ENCODE peak calls at places on chromosome 1, in six cellular contexts. B is GM12878, A is K562, H is IMR-90, M is HEK293T, R is HepG2. V is an unnamed sample.

GRCh38 chr1:10502206-10502605 is 27.5 kb downstream of the PEX14 start:
- DNase-seq in B (no peak), M (no peak), H (no peak), A (no peak), R (no peak), V (no peak)

GRCh38 chr1:150259758-150260669 is 2.4 kb downstream of the CA14 start:
- DNase-seq in M (peak; percentile 48), B (no peak), R (peak; percentile 79), A (peak; percentile 66), H (no peak), V (no peak)

GRCh38 chr1:172779501-172779900 is 120.6 kb downstream of the FASLG start:
- DNase-seq in A (no peak), R (no peak), H (peak; percentile 42), M (no peak), B (no peak), V (no peak)

GRCh38 chr1:184695023-184695422 is 59.6 kb downstream of the EDEM3 start:
- DNase-seq in A (no peak), B (no peak), R (no peak), M (no peak), H (peak; percentile 40), V (no peak)

GRCh38 chr1:74245168-74245753 is 10.1 kb downstream of the TNNI3K start:
- DNase-seq in A (no peak), M (peak; percentile 32), B (no peak), R (no peak), H (no peak), V (no peak)

GRCh38 chr1:23369335-23370013 is at the start of gene ZNF436:
- DNase-seq in R (peak; percentile 41), M (peak; percentile 31), A (peak; percentile 72), H (peak; percentile 83), B (no peak), V (peak; percentile 25)

GRCh38 chr1:185969524-185969991 is 235.4 kb downstream of the HMCN1 start:
- DNase-seq in R (no peak), B (no peak), A (no peak), M (no peak), H (peak; percentile 6), V (no peak)

GRCh38 chr1:26768755-26769154 is 19.0 kb upstream of the PIGV start:
- DNase-seq in B (no peak), A (no peak), M (no peak), R (no peak), H (peak; percentile 76), V (no peak)

GRCh38 chr1:164726235-164726634 is 167.3 kb downstream of the PBX1 start:
- DNase-seq in H (peak; percentile 96), R (no peak), M (no peak), B (no peak), A (no peak), V (peak; percentile 49)

GRCh38 chr1:84688461-84689061 is 1.7 kb downstream of the SSX2IP start:
- DNase-seq in B (no peak), R (no peak), H (no peak), A (peak; percentile 67), M (no peak), V (no peak)

GRCh38 chr1:58855351-58856165 is 71.7 kb upstream of the JUN start:
- DNase-seq in R (peak; percentile 61), H (no peak), B (no peak), A (no peak), M (no peak), V (no peak)

GRCh38 chr1:182484531-182485257 is 34.7 kb downstream of the RGSL1 start:
- DNase-seq in R (no peak), M (peak; percentile 58), H (no peak), A (peak; percentile 22), B (peak; percentile 30), V (no peak)

GRCh38 chr1:223702735-223703667 is 9.3 kb upstream of the CAPN2 start:
- DNase-seq in R (no peak), H (peak; percentile 80), A (peak; percentile 7), B (no peak), M (no peak), V (no peak)

GRCh38 chr1:206898089-206898908 is 1.1 kb downstream of the IL24 start:
- DNase-seq in B (no peak), H (peak; percentile 71), R (no peak), M (no peak), A (no peak), V (no peak)

GRCh38 chr1:232127190-232127589 is 500.6 kb downstream of the DISC1 start:
- DNase-seq in R (no peak), H (peak; percentile 90), B (no peak), M (no peak), A (no peak), V (peak; percentile 36)

GRCh38 chr1:228691926-228692325 is 43.4 kb upstream of the RHOU start:
- DNase-seq in B (no peak), A (peak; percentile 35), M (peak; percentile 47), R (peak; percentile 72), H (peak; percentile 33), V (peak; percentile 69)

GRCh38 chr1:208093046-208093445 is 151.1 kb downstream of the PLXNA2 start:
- DNase-seq in H (no peak), A (no peak), B (no peak), R (no peak), M (no peak), V (no peak)

GRCh38 chr1:26081267-26082019 is 14.0 kb upstream of the TRIM63 start:
- DNase-seq in M (no peak), A (peak; percentile 54), H (no peak), R (no peak), B (no peak), V (no peak)

GRCh38 chr1:172951728-172952365 is 98.9 kb downstream of the TNFSF18 start:
- DNase-seq in H (peak; percentile 91), R (no peak), A (no peak), M (no peak), B (no peak), V (no peak)

GRCh38 chr1:9167638-9168037 is 38.7 kb upstream of the GPR157 start:
- DNase-seq in R (no peak), H (no peak), M (no peak), B (no peak), A (no peak), V (no peak)

GRCh38 chr1:244113532-244114320 is 62.6 kb downstream of the ZBTB18 start:
- DNase-seq in A (no peak), M (no peak), B (no peak), R (no peak), H (peak; percentile 15), V (no peak)

GRCh38 chr1:84892657-84893618 is at the start of gene LPAR3:
- DNase-seq in B (no peak), A (no peak), H (no peak), M (peak; percentile 87), R (no peak), V (peak; percentile 5)

GRCh38 chr1:2168535-2168934 is 26.0 kb downstream of the FAAP20 start:
- DNase-seq in B (no peak), R (no peak), H (no peak), M (no peak), A (no peak), V (no peak)

GRCh38 chr1:63729227-63729620 is 44.6 kb upstream of the ROR1 start:
- DNase-seq in M (no peak), R (no peak), B (no peak), H (no peak), A (no peak), V (no peak)

GRCh38 chr1:63721531-63722189 is 52.2 kb upstream of the ROR1 start:
- DNase-seq in M (no peak), B (no peak), R (no peak), A (no peak), H (peak; percentile 66), V (no peak)

GRCh38 chr1:63723618-63724017 is 50.2 kb upstream of the ROR1 start:
- DNase-seq in B (no peak), H (no peak), R (no peak), A (no peak), M (no peak), V (peak; percentile 29)

GRCh38 chr1:63728611-63729226 is 45.1 kb upstream of the ROR1 start:
- DNase-seq in A (no peak), R (no peak), B (no peak), M (no peak), H (no peak), V (no peak)

GRCh38 chr1:63724375-63724774 is 49.4 kb upstream of the ROR1 start:
- DNase-seq in B (no peak), A (no peak), R (no peak), H (no peak), M (no peak), V (no peak)
- TF ChIP-seq BHLHE40 in B (no peak), A (no peak), R (no peak), H (no peak), M (no peak), V (no peak)

DNA sequence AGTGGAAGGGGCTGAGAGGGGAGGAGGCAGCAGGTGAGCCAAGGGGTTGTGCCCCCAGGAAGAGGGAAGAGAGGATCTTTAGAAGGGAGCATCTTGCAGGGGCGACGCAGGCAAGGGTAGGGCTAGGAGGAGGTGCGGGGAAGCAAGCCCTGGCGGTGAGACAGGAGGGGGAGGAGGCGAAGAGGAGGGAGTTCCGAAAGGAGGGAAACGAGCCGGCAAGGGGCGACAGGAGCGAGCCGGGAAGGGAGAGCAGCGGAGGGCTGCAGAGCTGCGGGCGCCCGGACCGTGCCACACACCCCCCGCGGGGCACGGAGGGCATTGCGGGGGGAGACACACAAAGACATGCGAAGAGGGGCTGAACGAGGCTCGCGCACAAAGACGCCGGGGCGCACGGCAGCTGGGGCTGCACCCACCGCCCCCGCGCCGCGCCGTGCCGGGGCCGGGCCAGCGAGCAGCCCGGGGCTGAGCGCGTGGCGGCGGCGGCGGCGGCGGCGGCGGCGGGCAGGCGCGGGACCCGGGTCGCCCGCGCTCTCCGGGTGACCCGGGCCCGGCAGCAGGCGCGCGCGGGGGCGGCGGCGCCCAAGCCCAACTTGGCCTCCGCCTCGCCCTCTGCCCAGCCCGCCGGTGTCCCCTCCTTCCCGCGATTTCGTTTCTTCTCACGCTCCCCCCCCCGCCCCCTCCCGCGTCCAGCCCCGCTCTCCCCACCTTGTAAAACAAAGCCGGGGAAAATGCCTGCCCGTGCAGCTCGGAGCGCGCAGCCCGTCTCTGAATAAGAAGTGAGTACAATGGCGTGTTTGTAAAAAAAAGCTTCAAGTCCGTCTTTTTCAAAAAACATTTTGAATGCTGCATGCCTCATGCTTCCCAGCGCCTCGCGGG is at the start of gene KCNK2:
- DNase-seq in B (no peak), M (peak; percentile 31), H (peak; percentile 52), R (no peak), A (no peak), V (no peak)
- TF ChIP-seq BHLHE40 in B (no peak), M (no peak), H (peak; percentile 5), R (no peak), A (no peak), V (no peak)

GRCh38 chr1:19405195-19405760 is 80.1 kb downstream of the CAPZB start:
- DNase-seq in M (peak; percentile 57), R (no peak), A (no peak), H (no peak), B (no peak), V (no peak)
- TF ChIP-seq BHLHE40 in M (no peak), R (no peak), A (no peak), H (no peak), B (no peak), V (no peak)

GRCh38 chr1:203464743-203465142 is 10.9 kb upstream of the PRELP start:
- DNase-seq in A (no peak), M (no peak), R (no peak), B (no peak), H (no peak), V (no peak)

GRCh38 chr1:203467550-203467921 is 8.1 kb upstream of the PRELP start:
- DNase-seq in H (no peak), R (no peak), B (no peak), A (no peak), M (no peak), V (no peak)

GRCh38 chr1:203465146-203465798 is 10.3 kb upstream of the PRELP start:
- DNase-seq in M (no peak), H (no peak), B (no peak), R (no peak), A (no peak), V (no peak)

GRCh38 chr1:203464226-203464625 is 11.4 kb upstream of the PRELP start:
- DNase-seq in A (no peak), M (no peak), B (no peak), H (no peak), R (no peak), V (no peak)

GRCh38 chr1:203465943-203466342 is 9.7 kb upstream of the PRELP start:
- DNase-seq in R (no peak), H (no peak), A (no peak), B (no peak), M (no peak), V (no peak)
- TF ChIP-seq BHLHE40 in R (no peak), H (no peak), A (no peak), B (no peak), M (no peak), V (no peak)